ENCODE peak calls at places on chromosomes 11 and 22, in five cellular contexts. L, E, H, J and X are unnamed samples.
A peak's percentile ranks its signal among the peaks of the same experiment; 100 is the strongest.

GRCh38 chr22:22346401-22347107 is 102.0 kb downstream of the VPREB1 start:
- DNase-seq in L (no peak), E (no peak), H (no peak), J (no peak), X (no peak)

GRCh38 chr11:124756033-124756752 is 4.1 kb upstream of the VSIG2 start:
- DNase-seq in L (no peak), E (no peak), H (no peak), J (no peak), X (no peak)

GRCh38 chr11:45872513-45873356 is 12.7 kb upstream of the MAPK8IP1 start:
- DNase-seq in L (no peak), E (no peak), H (peak; percentile 71), J (no peak), X (no peak)

GRCh38 chr11:95750101-95750500 is 39.5 kb downstream of the FAM76B start:
- DNase-seq in L (no peak), E (no peak), H (no peak), J (no peak), X (no peak)

GRCh38 chr22:37659066-37659896 is 758 bp downstream of the PDXP start:
- DNase-seq in L (no peak), E (no peak), H (no peak), J (no peak), X (peak; percentile 77)

GRCh38 chr22:35601743-35602633 is 15.1 kb downstream of the MB start:
- DNase-seq in L (no peak), E (no peak), H (peak; percentile 43), J (peak; percentile 41), X (no peak)

GRCh38 chr22:19890502-19891349 is 36.1 kb upstream of the GNB1L start:
- DNase-seq in L (no peak), E (no peak), H (no peak), J (no peak), X (peak; percentile 10)

GRCh38 chr22:22111267-22111751 is 128.7 kb upstream of the TOP3B start:
- DNase-seq in L (no peak), E (no peak), H (peak; percentile 42), J (no peak), X (no peak)

GRCh38 chr11:6742260-6742659 is 29.5 kb downstream of the OR2AG2 start:
- DNase-seq in L (no peak), E (no peak), H (no peak), J (no peak), X (no peak)

GRCh38 chr11:9639985-9640384 is 23.9 kb upstream of the SWAP70 start:
- DNase-seq in L (no peak), E (no peak), H (peak; percentile 33), J (no peak), X (no peak)

GRCh38 chr11:103807806-103808205 is 228.6 kb upstream of the DDI1 start:
- DNase-seq in L (no peak), E (no peak), H (no peak), J (no peak), X (no peak)

GRCh38 chr11:64349404-64349803 is 9.4 kb downstream of the CCDC88B start:
- DNase-seq in L (no peak), E (no peak), H (no peak), J (no peak), X (no peak)

GRCh38 chr22:49351761-49352221 is 475.9 kb downstream of the BRD1 start:
- DNase-seq in L (no peak), E (no peak), H (no peak), J (no peak), X (no peak)
- H3K4me1 ChIP-seq in L (no peaks in the 10 kb centered on the region), E (no peaks in the 10 kb centered on the region), H (no peaks in the 10 kb centered on the region), J (no peaks in the 10 kb centered on the region), X (no peaks in the 10 kb centered on the region)

GRCh38 chr11:66975403-66976047 is 421 bp downstream of the C11orf86 start:
- DNase-seq in L (no peak), E (no peak), H (no peak), J (no peak), X (no peak)

GRCh38 chr11:66976925-66977324 is 1.8 kb downstream of the C11orf86 start:
- DNase-seq in L (no peak), E (no peak), H (no peak), J (no peak), X (no peak)

GRCh38 chr11:66976048-66976467 is 954 bp downstream of the C11orf86 start:
- DNase-seq in L (no peak), E (no peak), H (peak; percentile 53), J (no peak), X (no peak)

GRCh38 chr11:66973956-66974585 is 1.0 kb upstream of the C11orf86 start:
- DNase-seq in L (no peak), E (no peak), H (no peak), J (no peak), X (no peak)

DNA sequence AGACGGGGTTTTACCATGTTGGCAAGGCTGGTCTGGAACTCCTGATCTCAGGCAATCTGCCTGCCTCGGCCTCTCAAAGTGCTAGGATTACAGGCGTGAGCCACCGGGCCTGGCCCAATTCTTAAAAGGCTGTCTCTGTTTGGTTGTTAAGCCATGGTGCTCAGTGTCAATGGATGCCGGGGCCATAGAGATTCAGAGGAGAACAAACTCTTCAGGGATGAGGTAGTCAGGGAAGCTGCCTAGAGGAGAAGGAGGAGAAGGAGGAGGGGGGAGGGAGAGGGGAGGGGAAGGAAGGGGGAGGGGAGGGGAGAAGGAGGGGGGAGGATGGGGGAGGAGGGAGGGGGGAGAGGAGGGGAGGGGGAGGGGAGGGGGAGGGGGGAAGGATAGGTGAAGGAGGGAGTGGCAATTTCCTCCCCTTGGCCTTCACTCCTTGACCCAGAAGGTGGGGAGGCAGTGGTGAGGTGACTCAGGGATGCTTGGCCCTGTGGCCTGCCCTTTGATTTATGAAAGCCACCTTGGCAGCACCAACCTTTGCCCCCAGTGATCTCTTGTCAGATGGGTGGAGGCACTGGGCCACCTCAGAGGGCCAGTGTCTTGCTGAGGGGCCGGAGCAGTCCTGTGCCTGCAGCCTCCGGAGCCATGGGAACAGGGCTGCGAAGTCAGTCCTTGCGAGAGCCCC is at the start of gene C11orf86:
- DNase-seq in L (no peak), E (no peak), H (peak; percentile 85), J (no peak), X (peak; percentile 56)
- H3K4me3 ChIP-seq in L (no peak within 1 kb of the TSS), E (no peak within 1 kb of the TSS), H (peak within 1 kb of the TSS; percentile 33), J (no peak within 1 kb of the TSS), X (no peak within 1 kb of the TSS)

GRCh38 chr22:29387921-29388758 is at the start of gene AP1B1:
- DNase-seq in L (peak; percentile 95), E (peak; percentile 95), H (peak; percentile 89), J (peak; percentile 89), X (peak; percentile 98)
- TF ChIP-seq CTCF in L (no peak), E (no peak), H (no peak), J (no peak), X (no peak)

DNA sequence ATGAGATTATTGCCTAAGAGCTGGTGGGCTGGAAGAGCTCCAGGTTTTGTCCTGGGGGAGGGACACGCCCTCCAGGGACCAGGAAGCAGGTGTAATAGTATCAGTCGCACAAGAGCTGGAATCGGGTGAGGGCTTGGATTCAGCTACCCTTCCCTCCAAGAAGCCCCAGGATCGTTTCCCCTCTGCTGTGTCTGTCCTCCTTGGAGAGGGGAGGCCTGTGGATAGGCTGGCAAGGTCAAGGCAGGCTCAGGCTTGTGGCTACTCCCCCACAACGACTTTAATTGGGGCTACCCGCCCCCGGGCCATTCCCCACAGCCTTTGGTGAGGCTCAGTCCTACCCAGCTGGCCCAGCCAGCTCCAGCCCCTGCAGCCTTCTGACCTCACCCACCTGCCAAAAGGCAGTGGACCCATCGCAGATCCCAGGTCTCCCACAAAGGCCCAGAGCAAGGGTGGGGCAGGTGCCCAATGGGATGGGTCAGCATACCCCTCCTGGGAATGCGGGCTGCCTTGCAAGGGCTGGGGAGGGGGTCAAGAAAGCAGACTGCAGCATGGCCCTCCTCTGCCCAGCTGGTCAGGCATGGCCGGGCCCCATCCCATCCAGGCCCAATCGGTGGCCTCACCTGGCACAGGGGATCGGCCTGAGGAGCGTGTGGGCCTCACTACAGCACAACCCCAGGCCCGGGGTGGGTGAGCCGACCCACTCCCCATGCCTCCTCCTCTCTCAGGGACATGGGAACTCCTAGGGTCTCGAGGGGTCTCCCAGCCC is 1.0 kb downstream of the CTSD start:
- DNase-seq in L (peak; percentile 60), E (peak; percentile 61), H (peak; percentile 69), J (peak; percentile 63), X (peak; percentile 81)
- H3K4me1 ChIP-seq in L (peaks cover 46% of the 10 kb centered on the region), E (peaks cover 68% of the 10 kb centered on the region), H (peaks cover 37% of the 10 kb centered on the region), J (no peaks in the 10 kb centered on the region), X (peaks cover 31% of the 10 kb centered on the region)

GRCh38 chr22:39016592-39016991 is 2.5 kb downstream of the APOBEC3C start:
- DNase-seq in L (no peak), E (no peak), H (no peak), J (no peak), X (no peak)

GRCh38 chr22:39017596-39018365 is 3.1 kb upstream of the APOBEC3D start:
- DNase-seq in L (no peak), E (no peak), H (no peak), J (no peak), X (no peak)

GRCh38 chr22:39024923-39025322 is 4.0 kb downstream of the APOBEC3D start:
- DNase-seq in L (no peak), E (no peak), H (no peak), J (no peak), X (no peak)

GRCh38 chr22:39026509-39027150 is 5.7 kb downstream of the APOBEC3D start:
- DNase-seq in L (no peak), E (no peak), H (no peak), J (no peak), X (no peak)

GRCh38 chr22:39021552-39022250 is 774 bp downstream of the APOBEC3D start:
- DNase-seq in L (no peak), E (no peak), H (no peak), J (no peak), X (no peak)
- H3K4me3 ChIP-seq in L (peak overlapping the region; percentile 38), E (peak overlapping the region; percentile 66), H (no peak overlapping the region), J (peak overlapping the region; percentile 51), X (peak overlapping the region; percentile 24)

GRCh38 chr11:40722179-40722795 is 737.2 kb downstream of the LRRC4C start:
- DNase-seq in L (no peak), E (no peak), H (peak; percentile 51), J (no peak), X (no peak)
- TF ChIP-seq CTCF in L (peak; percentile 31), E (peak; percentile 31), H (peak; percentile 34), J (no peak), X (no peak)

DNA sequence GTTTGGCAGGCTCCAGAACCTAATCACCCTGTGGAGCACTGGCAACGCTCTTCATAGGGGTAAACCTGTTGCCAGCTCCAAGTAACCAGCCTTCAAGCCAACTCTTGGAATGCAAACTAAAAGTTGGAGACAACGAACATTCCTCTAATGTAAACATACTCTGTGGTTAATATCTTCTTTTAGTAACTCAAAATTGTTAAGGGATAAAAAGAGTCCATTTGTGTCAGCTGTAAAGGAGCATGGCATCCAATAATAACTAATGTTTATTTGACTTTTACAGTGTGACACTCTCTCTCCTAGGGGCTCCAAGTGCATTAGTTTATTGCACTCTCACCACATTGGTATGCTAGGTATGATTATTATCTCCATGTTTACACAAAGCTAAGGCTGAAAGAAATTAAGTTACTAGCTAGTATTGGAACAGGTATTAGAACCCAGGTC is 31.0 kb upstream of the AMOTL1 start:
- DNase-seq in L (no peak), E (no peak), H (peak; percentile 49), J (no peak), X (no peak)
- H3K4me1 ChIP-seq in L (peaks cover 21% of the 10 kb centered on the region), E (peaks cover 67% of the 10 kb centered on the region), H (peaks cover 81% of the 10 kb centered on the region), J (no peaks in the 10 kb centered on the region), X (no peaks in the 10 kb centered on the region)

GRCh38 chr11:100830295-100830694 is 143.2 kb downstream of the ARHGAP42 start:
- DNase-seq in L (no peak), E (no peak), H (no peak), J (no peak), X (no peak)
- H3K4me3 ChIP-seq in L (no peak overlapping the region), E (peak overlapping the region; percentile 18), H (no peak overlapping the region), J (no peak overlapping the region), X (no peak overlapping the region)